ENCODE peak calls at places on chromosomes 13 and 19, in ten cellular contexts. One of them, this sample, is unnamed.
A peak's percentile ranks its signal among the peaks of the same experiment; 100 is the strongest.

GRCh38 chr13:95784891-95785290 is 108.0 kb downstream of the DNAJC3 start:
- DNase-seq in stimulated activated CD4-positive, alpha-beta T cell treated with anti-CD3 and anti-CD28 coated beads, TNF-alpha, amount 100 ng/mL, for 1 hour: no peak
- DNase-seq in psoas muscle: no peak
- DNase-seq in Right ventricle myocardium superior: no peak
- DNase-seq in ACHN: no peak
- DNase-seq in stimulated activated CD8-positive, alpha-beta memory T cell treated with anti-CD3 and anti-CD28 coated beads, Interleukin-7, amount 100 ng/mL, for 48 hours: no peak
- DNase-seq in memory B cell: no peak
- DNase-seq in hypothalamus: no peak
- DNase-seq in KBM-7: no peak
- DNase-seq in anterior cingulate cortex: no peak
- DNase-seq in this sample: no peak

GRCh38 chr19:41299755-41300089 is 10.2 kb upstream of the CCDC97 start:
- DNase-seq in stimulated activated CD4-positive, alpha-beta T cell treated with anti-CD3 and anti-CD28 coated beads, TNF-alpha, amount 100 ng/mL, for 1 hour: no peak
- DNase-seq in hypothalamus: no peak
- DNase-seq in KBM-7: no peak
- DNase-seq in ACHN: no peak
- DNase-seq in psoas muscle: peak; percentile 80
- DNase-seq in stimulated activated CD8-positive, alpha-beta memory T cell treated with anti-CD3 and anti-CD28 coated beads, Interleukin-7, amount 100 ng/mL, for 48 hours: no peak
- DNase-seq in anterior cingulate cortex: no peak
- DNase-seq in memory B cell: no peak
- DNase-seq in Right ventricle myocardium superior: peak; percentile 83
- DNase-seq in this sample: no peak

GRCh38 chr13:112062047-112062618 is 4.8 kb upstream of the SOX1 start:
- DNase-seq in stimulated activated CD4-positive, alpha-beta T cell treated with anti-CD3 and anti-CD28 coated beads, TNF-alpha, amount 100 ng/mL, for 1 hour: no peak
- DNase-seq in memory B cell: no peak
- DNase-seq in KBM-7: no peak
- DNase-seq in Right ventricle myocardium superior: no peak
- DNase-seq in ACHN: no peak
- DNase-seq in stimulated activated CD8-positive, alpha-beta memory T cell treated with anti-CD3 and anti-CD28 coated beads, Interleukin-7, amount 100 ng/mL, for 48 hours: no peak
- DNase-seq in anterior cingulate cortex: no peak
- DNase-seq in hypothalamus: no peak
- DNase-seq in psoas muscle: no peak
- DNase-seq in this sample: no peak

GRCh38 chr19:21604941-21605548 is 99.6 kb downstream of the ZNF429 start:
- DNase-seq in ACHN: no peak
- DNase-seq in psoas muscle: no peak
- DNase-seq in stimulated activated CD4-positive, alpha-beta T cell treated with anti-CD3 and anti-CD28 coated beads, TNF-alpha, amount 100 ng/mL, for 1 hour: no peak
- DNase-seq in hypothalamus: peak; percentile 3
- DNase-seq in memory B cell: no peak
- DNase-seq in stimulated activated CD8-positive, alpha-beta memory T cell treated with anti-CD3 and anti-CD28 coated beads, Interleukin-7, amount 100 ng/mL, for 48 hours: no peak
- DNase-seq in anterior cingulate cortex: no peak
- DNase-seq in KBM-7: no peak
- DNase-seq in Right ventricle myocardium superior: no peak
- DNase-seq in this sample: no peak

GRCh38 chr19:6725513-6726231 is 5.2 kb upstream of the C3 start:
- DNase-seq in hypothalamus: no peak
- DNase-seq in psoas muscle: no peak
- DNase-seq in KBM-7: no peak
- DNase-seq in Right ventricle myocardium superior: no peak
- DNase-seq in anterior cingulate cortex: no peak
- DNase-seq in stimulated activated CD4-positive, alpha-beta T cell treated with anti-CD3 and anti-CD28 coated beads, TNF-alpha, amount 100 ng/mL, for 1 hour: no peak
- DNase-seq in ACHN: peak; percentile 40
- DNase-seq in memory B cell: no peak
- DNase-seq in stimulated activated CD8-positive, alpha-beta memory T cell treated with anti-CD3 and anti-CD28 coated beads, Interleukin-7, amount 100 ng/mL, for 48 hours: no peak
- DNase-seq in this sample: no peak

GRCh38 chr19:5913739-5914357 is at the start of gene CAPS:
- DNase-seq in stimulated activated CD8-positive, alpha-beta memory T cell treated with anti-CD3 and anti-CD28 coated beads, Interleukin-7, amount 100 ng/mL, for 48 hours: no peak
- DNase-seq in memory B cell: no peak
- DNase-seq in stimulated activated CD4-positive, alpha-beta T cell treated with anti-CD3 and anti-CD28 coated beads, TNF-alpha, amount 100 ng/mL, for 1 hour: no peak
- DNase-seq in ACHN: peak; percentile 76
- DNase-seq in Right ventricle myocardium superior: peak; percentile 70
- DNase-seq in psoas muscle: peak; percentile 56
- DNase-seq in KBM-7: no peak
- DNase-seq in hypothalamus: peak; percentile 19
- DNase-seq in anterior cingulate cortex: no peak
- DNase-seq in this sample: no peak

GRCh38 chr19:19514215-19514633 is 1.1 kb downstream of the TSSK6 start:
- DNase-seq in anterior cingulate cortex: no peak
- DNase-seq in KBM-7: no peak
- DNase-seq in ACHN: no peak
- DNase-seq in stimulated activated CD8-positive, alpha-beta memory T cell treated with anti-CD3 and anti-CD28 coated beads, Interleukin-7, amount 100 ng/mL, for 48 hours: no peak
- DNase-seq in Right ventricle myocardium superior: peak; percentile 90
- DNase-seq in memory B cell: no peak
- DNase-seq in hypothalamus: peak; percentile 28
- DNase-seq in stimulated activated CD4-positive, alpha-beta T cell treated with anti-CD3 and anti-CD28 coated beads, TNF-alpha, amount 100 ng/mL, for 1 hour: no peak
- DNase-seq in psoas muscle: peak; percentile 74
- DNase-seq in this sample: no peak

GRCh38 chr13:26786651-26787295 is 26.2 kb upstream of the GPR12 start:
- DNase-seq in hypothalamus: no peak
- DNase-seq in psoas muscle: no peak
- DNase-seq in anterior cingulate cortex: no peak
- DNase-seq in Right ventricle myocardium superior: no peak
- DNase-seq in memory B cell: no peak
- DNase-seq in KBM-7: no peak
- DNase-seq in stimulated activated CD8-positive, alpha-beta memory T cell treated with anti-CD3 and anti-CD28 coated beads, Interleukin-7, amount 100 ng/mL, for 48 hours: no peak
- DNase-seq in stimulated activated CD4-positive, alpha-beta T cell treated with anti-CD3 and anti-CD28 coated beads, TNF-alpha, amount 100 ng/mL, for 1 hour: no peak
- DNase-seq in ACHN: no peak
- DNase-seq in this sample: no peak

GRCh38 chr19:8307400-8307964 is 676 bp downstream of the CD320 start:
- DNase-seq in stimulated activated CD4-positive, alpha-beta T cell treated with anti-CD3 and anti-CD28 coated beads, TNF-alpha, amount 100 ng/mL, for 1 hour: no peak
- DNase-seq in memory B cell: no peak
- DNase-seq in hypothalamus: no peak
- DNase-seq in Right ventricle myocardium superior: no peak
- DNase-seq in psoas muscle: peak; percentile 26
- DNase-seq in stimulated activated CD8-positive, alpha-beta memory T cell treated with anti-CD3 and anti-CD28 coated beads, Interleukin-7, amount 100 ng/mL, for 48 hours: no peak
- DNase-seq in KBM-7: no peak
- DNase-seq in ACHN: no peak
- DNase-seq in anterior cingulate cortex: no peak
- DNase-seq in this sample: no peak

GRCh38 chr13:32261567-32261966 is 53.6 kb downstream of the ZAR1L start:
- DNase-seq in stimulated activated CD8-positive, alpha-beta memory T cell treated with anti-CD3 and anti-CD28 coated beads, Interleukin-7, amount 100 ng/mL, for 48 hours: no peak
- DNase-seq in hypothalamus: no peak
- DNase-seq in psoas muscle: peak; percentile 58
- DNase-seq in stimulated activated CD4-positive, alpha-beta T cell treated with anti-CD3 and anti-CD28 coated beads, TNF-alpha, amount 100 ng/mL, for 1 hour: no peak
- DNase-seq in KBM-7: no peak
- DNase-seq in memory B cell: no peak
- DNase-seq in anterior cingulate cortex: no peak
- DNase-seq in ACHN: no peak
- DNase-seq in Right ventricle myocardium superior: peak; percentile 78
- DNase-seq in this sample: no peak

GRCh38 chr13:73943137-73943964 is 190.9 kb downstream of the KLF12 start:
- DNase-seq in ACHN: no peak
- DNase-seq in stimulated activated CD4-positive, alpha-beta T cell treated with anti-CD3 and anti-CD28 coated beads, TNF-alpha, amount 100 ng/mL, for 1 hour: no peak
- DNase-seq in memory B cell: no peak
- DNase-seq in psoas muscle: no peak
- DNase-seq in stimulated activated CD8-positive, alpha-beta memory T cell treated with anti-CD3 and anti-CD28 coated beads, Interleukin-7, amount 100 ng/mL, for 48 hours: no peak
- DNase-seq in anterior cingulate cortex: no peak
- DNase-seq in Right ventricle myocardium superior: no peak
- DNase-seq in hypothalamus: no peak
- DNase-seq in KBM-7: no peak
- DNase-seq in this sample: no peak

GRCh38 chr13:79196366-79196765 is 209.7 kb downstream of the RBM26 start:
- DNase-seq in stimulated activated CD4-positive, alpha-beta T cell treated with anti-CD3 and anti-CD28 coated beads, TNF-alpha, amount 100 ng/mL, for 1 hour: no peak
- DNase-seq in hypothalamus: no peak
- DNase-seq in psoas muscle: no peak
- DNase-seq in ACHN: no peak
- DNase-seq in Right ventricle myocardium superior: no peak
- DNase-seq in anterior cingulate cortex: no peak
- DNase-seq in stimulated activated CD8-positive, alpha-beta memory T cell treated with anti-CD3 and anti-CD28 coated beads, Interleukin-7, amount 100 ng/mL, for 48 hours: no peak
- DNase-seq in KBM-7: no peak
- DNase-seq in memory B cell: no peak
- DNase-seq in this sample: no peak

GRCh38 chr13:31162151-31163008 is 676 bp upstream of the HSPH1 start:
- DNase-seq in Right ventricle myocardium superior: peak; percentile 97
- DNase-seq in stimulated activated CD4-positive, alpha-beta T cell treated with anti-CD3 and anti-CD28 coated beads, TNF-alpha, amount 100 ng/mL, for 1 hour: peak; percentile 83
- DNase-seq in anterior cingulate cortex: peak; percentile 98
- DNase-seq in stimulated activated CD8-positive, alpha-beta memory T cell treated with anti-CD3 and anti-CD28 coated beads, Interleukin-7, amount 100 ng/mL, for 48 hours: peak; percentile 95
- DNase-seq in KBM-7: peak; percentile 98
- DNase-seq in memory B cell: peak; percentile 94
- DNase-seq in psoas muscle: peak; percentile 96
- DNase-seq in ACHN: peak; percentile 95
- DNase-seq in hypothalamus: peak; percentile 100
- DNase-seq in this sample: peak; percentile 98

GRCh38 chr19:4197625-4198466 is 15.4 kb downstream of the ANKRD24 start:
- DNase-seq in stimulated activated CD4-positive, alpha-beta T cell treated with anti-CD3 and anti-CD28 coated beads, TNF-alpha, amount 100 ng/mL, for 1 hour: no peak
- DNase-seq in ACHN: no peak
- DNase-seq in Right ventricle myocardium superior: no peak
- DNase-seq in stimulated activated CD8-positive, alpha-beta memory T cell treated with anti-CD3 and anti-CD28 coated beads, Interleukin-7, amount 100 ng/mL, for 48 hours: no peak
- DNase-seq in hypothalamus: no peak
- DNase-seq in memory B cell: no peak
- DNase-seq in KBM-7: no peak
- DNase-seq in anterior cingulate cortex: no peak
- DNase-seq in psoas muscle: no peak
- DNase-seq in this sample: no peak

GRCh38 chr13:35356572-35356971 is 119.9 kb downstream of the MAB21L1 start:
- DNase-seq in psoas muscle: no peak
- DNase-seq in stimulated activated CD4-positive, alpha-beta T cell treated with anti-CD3 and anti-CD28 coated beads, TNF-alpha, amount 100 ng/mL, for 1 hour: no peak
- DNase-seq in memory B cell: no peak
- DNase-seq in hypothalamus: no peak
- DNase-seq in stimulated activated CD8-positive, alpha-beta memory T cell treated with anti-CD3 and anti-CD28 coated beads, Interleukin-7, amount 100 ng/mL, for 48 hours: no peak
- DNase-seq in Right ventricle myocardium superior: no peak
- DNase-seq in KBM-7: peak; percentile 85
- DNase-seq in ACHN: no peak
- DNase-seq in anterior cingulate cortex: no peak
- DNase-seq in this sample: peak; percentile 98

GRCh38 chr19:41792513-41793413 is 3.6 kb upstream of the CEACAM3 start:
- DNase-seq in memory B cell: peak; percentile 42
- DNase-seq in hypothalamus: no peak
- DNase-seq in ACHN: peak; percentile 55
- DNase-seq in stimulated activated CD4-positive, alpha-beta T cell treated with anti-CD3 and anti-CD28 coated beads, TNF-alpha, amount 100 ng/mL, for 1 hour: peak; percentile 39
- DNase-seq in anterior cingulate cortex: no peak
- DNase-seq in stimulated activated CD8-positive, alpha-beta memory T cell treated with anti-CD3 and anti-CD28 coated beads, Interleukin-7, amount 100 ng/mL, for 48 hours: no peak
- DNase-seq in KBM-7: peak; percentile 64
- DNase-seq in Right ventricle myocardium superior: peak; percentile 70
- DNase-seq in psoas muscle: peak; percentile 28
- DNase-seq in this sample: peak; percentile 69

GRCh38 chr19:3336351-3336679 is 30.1 kb upstream of the NFIC start:
- DNase-seq in ACHN: no peak
- DNase-seq in stimulated activated CD4-positive, alpha-beta T cell treated with anti-CD3 and anti-CD28 coated beads, TNF-alpha, amount 100 ng/mL, for 1 hour: no peak
- DNase-seq in memory B cell: no peak
- DNase-seq in KBM-7: no peak
- DNase-seq in hypothalamus: no peak
- DNase-seq in anterior cingulate cortex: no peak
- DNase-seq in Right ventricle myocardium superior: no peak
- DNase-seq in psoas muscle: no peak
- DNase-seq in stimulated activated CD8-positive, alpha-beta memory T cell treated with anti-CD3 and anti-CD28 coated beads, Interleukin-7, amount 100 ng/mL, for 48 hours: no peak
- DNase-seq in this sample: no peak

GRCh38 chr19:33370783-33371182 is 2.7 kb upstream of the CEBPG start:
- DNase-seq in hypothalamus: no peak
- DNase-seq in stimulated activated CD8-positive, alpha-beta memory T cell treated with anti-CD3 and anti-CD28 coated beads, Interleukin-7, amount 100 ng/mL, for 48 hours: no peak
- DNase-seq in ACHN: no peak
- DNase-seq in KBM-7: no peak
- DNase-seq in Right ventricle myocardium superior: no peak
- DNase-seq in stimulated activated CD4-positive, alpha-beta T cell treated with anti-CD3 and anti-CD28 coated beads, TNF-alpha, amount 100 ng/mL, for 1 hour: no peak
- DNase-seq in psoas muscle: no peak
- DNase-seq in memory B cell: no peak
- DNase-seq in anterior cingulate cortex: no peak
- DNase-seq in this sample: no peak

GRCh38 chr13:111551421-111551820 is 231.0 kb downstream of the TEX29 start:
- DNase-seq in ACHN: no peak
- DNase-seq in memory B cell: no peak
- DNase-seq in anterior cingulate cortex: no peak
- DNase-seq in stimulated activated CD8-positive, alpha-beta memory T cell treated with anti-CD3 and anti-CD28 coated beads, Interleukin-7, amount 100 ng/mL, for 48 hours: no peak
- DNase-seq in psoas muscle: no peak
- DNase-seq in Right ventricle myocardium superior: no peak
- DNase-seq in KBM-7: no peak
- DNase-seq in hypothalamus: no peak
- DNase-seq in stimulated activated CD4-positive, alpha-beta T cell treated with anti-CD3 and anti-CD28 coated beads, TNF-alpha, amount 100 ng/mL, for 1 hour: no peak
- DNase-seq in this sample: no peak

GRCh38 chr19:5354403-5354802 is 13.8 kb upstream of the PTPRS start:
- DNase-seq in ACHN: peak; percentile 15
- DNase-seq in psoas muscle: no peak
- DNase-seq in stimulated activated CD4-positive, alpha-beta T cell treated with anti-CD3 and anti-CD28 coated beads, TNF-alpha, amount 100 ng/mL, for 1 hour: no peak
- DNase-seq in stimulated activated CD8-positive, alpha-beta memory T cell treated with anti-CD3 and anti-CD28 coated beads, Interleukin-7, amount 100 ng/mL, for 48 hours: peak; percentile 15
- DNase-seq in hypothalamus: no peak
- DNase-seq in memory B cell: no peak
- DNase-seq in anterior cingulate cortex: no peak
- DNase-seq in KBM-7: no peak
- DNase-seq in Right ventricle myocardium superior: no peak
- DNase-seq in this sample: no peak

GRCh38 chr19:9565900-9566705 is 18.2 kb downstream of the ZNF121 start:
- DNase-seq in ACHN: peak; percentile 24
- DNase-seq in memory B cell: no peak
- DNase-seq in Right ventricle myocardium superior: no peak
- DNase-seq in KBM-7: peak; percentile 54
- DNase-seq in stimulated activated CD4-positive, alpha-beta T cell treated with anti-CD3 and anti-CD28 coated beads, TNF-alpha, amount 100 ng/mL, for 1 hour: no peak
- DNase-seq in stimulated activated CD8-positive, alpha-beta memory T cell treated with anti-CD3 and anti-CD28 coated beads, Interleukin-7, amount 100 ng/mL, for 48 hours: no peak
- DNase-seq in anterior cingulate cortex: no peak
- DNase-seq in psoas muscle: no peak
- DNase-seq in hypothalamus: no peak
- DNase-seq in this sample: no peak

GRCh38 chr13:30334663-30335386 is 27.5 kb upstream of the KATNAL1 start:
- DNase-seq in stimulated activated CD4-positive, alpha-beta T cell treated with anti-CD3 and anti-CD28 coated beads, TNF-alpha, amount 100 ng/mL, for 1 hour: no peak
- DNase-seq in KBM-7: peak; percentile 78
- DNase-seq in stimulated activated CD8-positive, alpha-beta memory T cell treated with anti-CD3 and anti-CD28 coated beads, Interleukin-7, amount 100 ng/mL, for 48 hours: no peak
- DNase-seq in hypothalamus: no peak
- DNase-seq in anterior cingulate cortex: no peak
- DNase-seq in memory B cell: no peak
- DNase-seq in ACHN: peak; percentile 46
- DNase-seq in Right ventricle myocardium superior: no peak
- DNase-seq in psoas muscle: no peak
- DNase-seq in this sample: peak; percentile 47

GRCh38 chr19:17405250-17406038 is at the start of gene BST2:
- DNase-seq in KBM-7: peak; percentile 87
- DNase-seq in anterior cingulate cortex: no peak
- DNase-seq in stimulated activated CD8-positive, alpha-beta memory T cell treated with anti-CD3 and anti-CD28 coated beads, Interleukin-7, amount 100 ng/mL, for 48 hours: no peak
- DNase-seq in hypothalamus: peak; percentile 24
- DNase-seq in ACHN: peak; percentile 34
- DNase-seq in Right ventricle myocardium superior: peak; percentile 71
- DNase-seq in memory B cell: no peak
- DNase-seq in stimulated activated CD4-positive, alpha-beta T cell treated with anti-CD3 and anti-CD28 coated beads, TNF-alpha, amount 100 ng/mL, for 1 hour: no peak
- DNase-seq in psoas muscle: peak; percentile 73
- DNase-seq in this sample: peak; percentile 94

GRCh38 chr13:98984983-98985382 is 7.1 kb upstream of the DOCK9 start:
- DNase-seq in anterior cingulate cortex: no peak
- DNase-seq in hypothalamus: no peak
- DNase-seq in psoas muscle: no peak
- DNase-seq in stimulated activated CD8-positive, alpha-beta memory T cell treated with anti-CD3 and anti-CD28 coated beads, Interleukin-7, amount 100 ng/mL, for 48 hours: no peak
- DNase-seq in stimulated activated CD4-positive, alpha-beta T cell treated with anti-CD3 and anti-CD28 coated beads, TNF-alpha, amount 100 ng/mL, for 1 hour: no peak
- DNase-seq in memory B cell: no peak
- DNase-seq in Right ventricle myocardium superior: no peak
- DNase-seq in KBM-7: peak; percentile 23
- DNase-seq in ACHN: no peak
- DNase-seq in this sample: no peak

GRCh38 chr13:24539500-24540165 is 27.1 kb upstream of the PARP4 start:
- DNase-seq in ACHN: no peak
- DNase-seq in anterior cingulate cortex: no peak
- DNase-seq in KBM-7: no peak
- DNase-seq in stimulated activated CD8-positive, alpha-beta memory T cell treated with anti-CD3 and anti-CD28 coated beads, Interleukin-7, amount 100 ng/mL, for 48 hours: no peak
- DNase-seq in memory B cell: no peak
- DNase-seq in psoas muscle: no peak
- DNase-seq in stimulated activated CD4-positive, alpha-beta T cell treated with anti-CD3 and anti-CD28 coated beads, TNF-alpha, amount 100 ng/mL, for 1 hour: no peak
- DNase-seq in Right ventricle myocardium superior: no peak
- DNase-seq in hypothalamus: no peak
- DNase-seq in this sample: no peak

GRCh38 chr19:32358311-32358710 is 12.9 kb downstream of the ZNF507 start:
- DNase-seq in ACHN: no peak
- DNase-seq in psoas muscle: no peak
- DNase-seq in anterior cingulate cortex: no peak
- DNase-seq in stimulated activated CD4-positive, alpha-beta T cell treated with anti-CD3 and anti-CD28 coated beads, TNF-alpha, amount 100 ng/mL, for 1 hour: no peak
- DNase-seq in hypothalamus: no peak
- DNase-seq in stimulated activated CD8-positive, alpha-beta memory T cell treated with anti-CD3 and anti-CD28 coated beads, Interleukin-7, amount 100 ng/mL, for 48 hours: no peak
- DNase-seq in KBM-7: no peak
- DNase-seq in Right ventricle myocardium superior: no peak
- DNase-seq in memory B cell: no peak
- DNase-seq in this sample: no peak

GRCh38 chr13:23813635-23814034 is 75.6 kb downstream of the MIPEP start:
- DNase-seq in psoas muscle: no peak
- DNase-seq in stimulated activated CD8-positive, alpha-beta memory T cell treated with anti-CD3 and anti-CD28 coated beads, Interleukin-7, amount 100 ng/mL, for 48 hours: no peak
- DNase-seq in stimulated activated CD4-positive, alpha-beta T cell treated with anti-CD3 and anti-CD28 coated beads, TNF-alpha, amount 100 ng/mL, for 1 hour: no peak
- DNase-seq in ACHN: no peak
- DNase-seq in Right ventricle myocardium superior: no peak
- DNase-seq in hypothalamus: no peak
- DNase-seq in memory B cell: no peak
- DNase-seq in anterior cingulate cortex: no peak
- DNase-seq in KBM-7: no peak
- DNase-seq in this sample: no peak

GRCh38 chr19:40424637-40425449 is 949 bp downstream of the SERTAD1 start:
- DNase-seq in stimulated activated CD8-positive, alpha-beta memory T cell treated with anti-CD3 and anti-CD28 coated beads, Interleukin-7, amount 100 ng/mL, for 48 hours: no peak
- DNase-seq in hypothalamus: no peak
- DNase-seq in ACHN: peak; percentile 22
- DNase-seq in Right ventricle myocardium superior: no peak
- DNase-seq in stimulated activated CD4-positive, alpha-beta T cell treated with anti-CD3 and anti-CD28 coated beads, TNF-alpha, amount 100 ng/mL, for 1 hour: no peak
- DNase-seq in memory B cell: no peak
- DNase-seq in anterior cingulate cortex: no peak
- DNase-seq in psoas muscle: no peak
- DNase-seq in KBM-7: no peak
- DNase-seq in this sample: no peak